ENCODE peak calls at places on chromosomes 16 and 17, in four cellular contexts. One of them, this sample, is unnamed.

GRCh38 chr17:78263736-78264340 is 32.4 kb downstream of the TMEM235 start:
- DNase-seq in lung: no peak
- DNase-seq in prostate gland: no peak
- DNase-seq in ovary: no peak
- DNase-seq in this sample: no peak

GRCh38 chr16:31008154-31008950 is 2.1 kb downstream of the STX1B start:
- DNase-seq in ovary: no peak
- DNase-seq in prostate gland: no peak
- DNase-seq in lung: no peak
- DNase-seq in this sample: no peak

GRCh38 chr17:12257176-12257575 is 236.5 kb downstream of the MAP2K4 start:
- DNase-seq in prostate gland: no peak
- DNase-seq in lung: no peak
- DNase-seq in ovary: no peak
- DNase-seq in this sample: no peak

GRCh38 chr17:59804910-59805381 is 87.8 kb downstream of the TUBD1 start:
- DNase-seq in prostate gland: no peak
- DNase-seq in ovary: no peak
- DNase-seq in lung: no peak
- DNase-seq in this sample: no peak

GRCh38 chr17:42484304-42484703 is 25.6 kb downstream of the ATP6V0A1 start:
- DNase-seq in prostate gland: no peak
- DNase-seq in ovary: no peak
- DNase-seq in lung: no peak
- DNase-seq in this sample: no peak

GRCh38 chr17:78665952-78666920 is 89.0 kb upstream of the DNAH17 start:
- DNase-seq in prostate gland: no peak
- DNase-seq in lung: no peak
- DNase-seq in ovary: no peak
- DNase-seq in this sample: no peak

GRCh38 chr16:47229651-47230050 is 85.9 kb upstream of the NETO2 start:
- DNase-seq in prostate gland: no peak
- DNase-seq in ovary: no peak
- DNase-seq in lung: no peak
- DNase-seq in this sample: no peak

GRCh38 chr17:12974319-12974661 is 43.5 kb downstream of the ELAC2 start:
- DNase-seq in lung: no peak
- DNase-seq in prostate gland: no peak
- DNase-seq in ovary: no peak
- DNase-seq in this sample: no peak

GRCh38 chr16:86513471-86514277 is 3.3 kb downstream of the FOXF1 start:
- DNase-seq in lung: no peak
- DNase-seq in ovary: no peak
- DNase-seq in prostate gland: no peak
- DNase-seq in this sample: no peak

GRCh38 chr16:49278944-49279725 is 2.5 kb downstream of the CBLN1 start:
- DNase-seq in ovary: no peak
- DNase-seq in lung: no peak
- DNase-seq in prostate gland: no peak
- DNase-seq in this sample: no peak

GRCh38 chr16:19165101-19165500 is 2.9 kb upstream of the SYT17 start:
- DNase-seq in lung: no peak
- DNase-seq in prostate gland: no peak
- DNase-seq in ovary: no peak
- DNase-seq in this sample: no peak

GRCh38 chr17:28385037-28385797 is 13.7 kb downstream of the SARM1 start:
- DNase-seq in lung: no peak
- DNase-seq in prostate gland: no peak
- DNase-seq in ovary: no peak
- DNase-seq in this sample: peak

GRCh38 chr17:75352079-75352569 is 53.4 kb downstream of the GRB2 start:
- DNase-seq in lung: no peak
- DNase-seq in ovary: no peak
- DNase-seq in prostate gland: peak
- DNase-seq in this sample: no peak

GRCh38 chr16:29313559-29313887 is 93.0 kb downstream of the NPIPB11 start:
- DNase-seq in prostate gland: no peak
- DNase-seq in ovary: no peak
- DNase-seq in lung: no peak
- DNase-seq in this sample: no peak

GRCh38 chr17:11935734-11936406 is 61.4 kb downstream of the ZNF18 start:
- DNase-seq in prostate gland: peak
- DNase-seq in ovary: no peak
- DNase-seq in lung: peak
- DNase-seq in this sample: peak

GRCh38 chr17:77995146-77995852 is 36.8 kb downstream of the TNRC6C start:
- DNase-seq in prostate gland: no peak
- DNase-seq in ovary: no peak
- DNase-seq in lung: no peak
- DNase-seq in this sample: no peak

GRCh38 chr16:85424260-85425060 is 188.7 kb upstream of the GSE1 start:
- DNase-seq in lung: no peak
- DNase-seq in ovary: peak
- DNase-seq in prostate gland: no peak
- DNase-seq in this sample: no peak

GRCh38 chr17:58783380-58783779 is 27.7 kb downstream of the PPM1E start:
- DNase-seq in prostate gland: no peak
- DNase-seq in ovary: no peak
- DNase-seq in lung: no peak
- DNase-seq in this sample: no peak

DNA sequence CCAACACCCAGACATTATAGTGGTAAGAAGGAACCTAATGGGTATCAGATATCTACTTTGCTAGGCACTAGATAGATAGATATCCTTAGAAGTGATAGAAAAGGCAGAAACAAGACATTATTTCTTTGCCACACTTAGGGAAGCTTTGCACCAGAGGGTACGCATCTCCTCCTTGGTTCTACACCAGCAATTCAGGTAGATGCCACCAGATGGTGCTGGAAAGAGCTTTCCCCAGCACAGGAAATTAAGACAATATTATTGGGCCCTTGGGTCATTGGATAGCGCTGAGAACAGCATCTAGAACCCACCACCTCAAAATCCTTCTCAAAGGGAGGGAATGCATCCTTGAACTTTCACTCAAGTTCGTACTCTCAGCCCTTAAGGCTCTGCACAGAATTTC is 173.8 kb upstream of the CCL2 start:
- DNase-seq in prostate gland: no peak
- DNase-seq in ovary: no peak
- DNase-seq in lung: no peak
- DNase-seq in this sample: peak
- TF ChIP-seq CTCF in prostate gland: no peak
- TF ChIP-seq CTCF in ovary: no peak
- TF ChIP-seq CTCF in lung: no peak
- TF ChIP-seq CTCF in this sample: peak

GRCh38 chr17:17109231-17109630 is 67.0 kb downstream of the MPRIP start:
- DNase-seq in ovary: no peak
- DNase-seq in lung: no peak
- DNase-seq in prostate gland: no peak
- DNase-seq in this sample: no peak
- TF ChIP-seq CTCF in ovary: no peak
- TF ChIP-seq CTCF in lung: no peak
- TF ChIP-seq CTCF in prostate gland: no peak
- TF ChIP-seq CTCF in this sample: peak

GRCh38 chr17:3978421-3979275 is 14.4 kb upstream of the ATP2A3 start:
- DNase-seq in prostate gland: peak
- DNase-seq in ovary: no peak
- DNase-seq in lung: no peak
- DNase-seq in this sample: no peak
- TF ChIP-seq CTCF in prostate gland: no peak
- TF ChIP-seq CTCF in ovary: no peak
- TF ChIP-seq CTCF in lung: no peak
- TF ChIP-seq CTCF in this sample: no peak

GRCh38 chr17:73820686-73821448 is 176.6 kb upstream of the SDK2 start:
- DNase-seq in prostate gland: no peak
- DNase-seq in lung: no peak
- DNase-seq in ovary: no peak
- DNase-seq in this sample: no peak
- TF ChIP-seq CTCF in prostate gland: peak
- TF ChIP-seq CTCF in lung: peak
- TF ChIP-seq CTCF in ovary: no peak
- TF ChIP-seq CTCF in this sample: peak

GRCh38 chr16:50547944-50548658 is at the start of gene NKD1:
- DNase-seq in prostate gland: peak
- DNase-seq in ovary: peak
- DNase-seq in lung: peak
- DNase-seq in this sample: no peak

GRCh38 chr16:50546125-50546524 is 2.1 kb upstream of the NKD1 start:
- DNase-seq in lung: no peak
- DNase-seq in prostate gland: no peak
- DNase-seq in ovary: no peak
- DNase-seq in this sample: no peak

GRCh38 chr16:50549561-50549915 is 1.3 kb downstream of the NKD1 start:
- DNase-seq in lung: no peak
- DNase-seq in ovary: no peak
- DNase-seq in prostate gland: no peak
- DNase-seq in this sample: no peak

GRCh38 chr16:50548659-50549560 is 714 bp downstream of the NKD1 start:
- DNase-seq in prostate gland: no peak
- DNase-seq in lung: no peak
- DNase-seq in ovary: peak
- DNase-seq in this sample: no peak

GRCh38 chr16:50547340-50547865 is 793 bp upstream of the NKD1 start:
- DNase-seq in prostate gland: peak
- DNase-seq in lung: no peak
- DNase-seq in ovary: peak
- DNase-seq in this sample: no peak
- TF ChIP-seq CTCF in prostate gland: no peak
- TF ChIP-seq CTCF in lung: no peak
- TF ChIP-seq CTCF in ovary: no peak
- TF ChIP-seq CTCF in this sample: no peak

GRCh38 chr17:3826191-3826590 is 19.9 kb downstream of the NCBP3 start:
- DNase-seq in lung: no peak
- DNase-seq in ovary: no peak
- DNase-seq in prostate gland: no peak
- DNase-seq in this sample: no peak

GRCh38 chr17:3828852-3829232 is 17.2 kb downstream of the NCBP3 start:
- DNase-seq in lung: no peak
- DNase-seq in ovary: no peak
- DNase-seq in prostate gland: no peak
- DNase-seq in this sample: no peak

GRCh38 chr17:3828151-3828851 is 17.7 kb downstream of the NCBP3 start:
- DNase-seq in ovary: no peak
- DNase-seq in lung: no peak
- DNase-seq in prostate gland: no peak
- DNase-seq in this sample: peak

GRCh38 chr17:3827124-3827773 is 18.8 kb downstream of the NCBP3 start:
- DNase-seq in lung: peak
- DNase-seq in prostate gland: peak
- DNase-seq in ovary: peak
- DNase-seq in this sample: no peak
- TF ChIP-seq CTCF in lung: peak
- TF ChIP-seq CTCF in prostate gland: peak
- TF ChIP-seq CTCF in ovary: peak
- TF ChIP-seq CTCF in this sample: peak

GRCh38 chr16:56450901-56451752 is at the start of the genes NUDT21 and OGFOD1:
- DNase-seq in lung: peak
- DNase-seq in ovary: peak
- DNase-seq in prostate gland: peak
- DNase-seq in this sample: peak
- TF ChIP-seq CTCF in lung: no peak
- TF ChIP-seq CTCF in ovary: no peak
- TF ChIP-seq CTCF in prostate gland: no peak
- TF ChIP-seq CTCF in this sample: no peak

DNA sequence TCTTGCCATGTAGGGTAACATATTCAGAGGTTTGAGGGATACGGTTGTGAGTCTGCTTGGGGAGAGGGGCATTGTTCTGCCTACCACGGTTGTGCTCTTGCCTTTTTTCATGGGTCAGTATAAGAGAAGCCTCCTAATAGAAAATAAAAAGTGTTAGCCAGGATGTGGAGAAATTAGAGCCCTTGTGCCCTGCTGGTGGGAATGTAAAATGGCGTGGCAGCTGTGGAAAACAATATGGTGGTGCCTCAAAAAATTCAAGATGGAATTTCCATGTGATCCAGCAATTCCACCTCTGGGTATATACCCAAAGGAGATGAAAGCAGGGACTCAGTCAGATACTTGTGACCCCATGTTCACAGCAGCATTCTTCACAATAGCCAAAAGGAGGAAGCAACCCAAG is 14.2 kb upstream of the LRRC75A start:
- DNase-seq in lung: no peak
- DNase-seq in prostate gland: no peak
- DNase-seq in ovary: no peak
- DNase-seq in this sample: no peak
- TF ChIP-seq CTCF in lung: no peak
- TF ChIP-seq CTCF in prostate gland: no peak
- TF ChIP-seq CTCF in ovary: no peak
- TF ChIP-seq CTCF in this sample: no peak

DNA sequence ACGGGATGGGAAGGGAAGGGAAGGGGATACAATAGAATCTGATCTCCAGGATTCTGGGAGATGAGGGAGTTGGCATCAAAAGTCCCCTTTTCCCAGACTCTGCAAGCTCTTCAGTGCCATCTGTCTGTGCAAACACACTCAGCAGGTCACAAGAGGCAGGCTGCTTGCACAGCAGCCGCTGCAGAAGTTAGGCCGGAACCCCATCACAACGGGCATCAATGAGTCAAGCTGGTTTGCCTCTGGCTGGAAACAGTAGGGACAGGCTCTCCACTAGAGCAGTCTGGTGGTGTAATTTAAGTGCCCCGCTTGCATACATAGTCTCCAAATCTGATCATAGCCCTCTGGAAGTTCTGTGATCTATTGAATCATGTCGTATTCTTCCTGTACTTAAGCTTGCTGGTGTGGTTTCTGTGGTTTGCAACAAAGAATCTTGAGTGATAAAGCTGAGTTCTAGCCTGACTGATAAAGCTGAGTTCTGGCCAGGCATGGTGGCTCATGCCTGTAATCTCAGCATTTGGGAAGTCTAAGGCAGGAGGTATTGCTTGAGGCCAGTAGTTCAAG is 33.7 kb upstream of the KDM8 start:
- DNase-seq in lung: no peak
- DNase-seq in ovary: no peak
- DNase-seq in prostate gland: no peak
- DNase-seq in this sample: peak
- TF ChIP-seq CTCF in lung: no peak
- TF ChIP-seq CTCF in ovary: no peak
- TF ChIP-seq CTCF in prostate gland: no peak
- TF ChIP-seq CTCF in this sample: peak

GRCh38 chr17:9123594-9124553 is 102.6 kb downstream of the NTN1 start:
- DNase-seq in prostate gland: no peak
- DNase-seq in ovary: no peak
- DNase-seq in lung: no peak
- DNase-seq in this sample: no peak

GRCh38 chr17:9121186-9121820 is 100.0 kb downstream of the NTN1 start:
- DNase-seq in lung: no peak
- DNase-seq in ovary: no peak
- DNase-seq in prostate gland: no peak
- DNase-seq in this sample: no peak

GRCh38 chr17:9116861-9117568 is 95.7 kb downstream of the NTN1 start:
- DNase-seq in ovary: no peak
- DNase-seq in lung: no peak
- DNase-seq in prostate gland: no peak
- DNase-seq in this sample: no peak

GRCh38 chr17:9124554-9124935 is 103.2 kb downstream of the NTN1 start:
- DNase-seq in ovary: no peak
- DNase-seq in prostate gland: no peak
- DNase-seq in lung: no peak
- DNase-seq in this sample: no peak

GRCh38 chr17:9120471-9120870 is 99.2 kb downstream of the NTN1 start:
- DNase-seq in ovary: no peak
- DNase-seq in prostate gland: no peak
- DNase-seq in lung: no peak
- DNase-seq in this sample: no peak
- TF ChIP-seq CTCF in ovary: no peak
- TF ChIP-seq CTCF in prostate gland: peak
- TF ChIP-seq CTCF in lung: no peak
- TF ChIP-seq CTCF in this sample: no peak

This sample was measured in LNCaP clone FGC.